ENCODE peak calls at places on chromosomes 1 and 21, in six cellular contexts. C is prostate gland, Q is Calu3, U is GM23338, F is HepG2, M is stomach. T is an unnamed sample.

GRCh38 chr1:4172659-4173599 is 272.9 kb upstream of the C1orf174 start:
- DNase-seq in F (peak), C (no peak), M (peak), Q (no peak), U (no peak), T (peak)

GRCh38 chr1:9280015-9280860 is 12.5 kb upstream of the SPSB1 start:
- DNase-seq in Q (no peak), C (no peak), U (peak), F (peak), M (peak), T (peak)

GRCh38 chr1:46342084-46342656 is 1.6 kb downstream of the NSUN4 start:
- DNase-seq in Q (no peak), F (no peak), M (no peak), C (no peak), U (peak), T (peak)

GRCh38 chr1:220786337-220787068 is at the start of gene MTARC1:
- DNase-seq in U (peak), F (peak), M (peak), Q (peak), C (peak), T (peak)

GRCh38 chr21:9839011-9839661 is 682.2 kb upstream of the TPTE start:
- DNase-seq in F (no peak), C (no peak), U (no peak), Q (no peak), M (no peak), T (peak)

GRCh38 chr1:156386134-156386901 is 17.3 kb downstream of the RHBG start:
- DNase-seq in C (no peak), U (no peak), F (no peak), Q (no peak), M (no peak), T (no peak)

GRCh38 chr1:198253668-198254067 is 96.9 kb downstream of the NEK7 start:
- DNase-seq in C (no peak), M (no peak), U (no peak), Q (peak), F (no peak), T (peak)

GRCh38 chr1:186875874-186876273 is 47.1 kb downstream of the PLA2G4A start:
- DNase-seq in M (no peak), F (no peak), Q (no peak), U (no peak), C (no peak), T (no peak)

GRCh38 chr1:37274491-37274890 is 199.9 kb upstream of the ZC3H12A start:
- DNase-seq in C (no peak), M (no peak), Q (no peak), F (no peak), U (peak), T (no peak)

GRCh38 chr1:67060811-67061218 is 6.9 kb upstream of the SLC35D1 start:
- DNase-seq in Q (peak), M (no peak), C (no peak), U (no peak), F (peak), T (no peak)

GRCh38 chr1:10675813-10676212 is 120.6 kb downstream of the CASZ1 start:
- DNase-seq in M (no peak), U (no peak), F (no peak), C (no peak), Q (no peak), T (no peak)

GRCh38 chr21:31780944-31781343 is 49.0 kb upstream of the SCAF4 start:
- DNase-seq in M (no peak), F (peak), Q (no peak), C (no peak), U (peak), T (no peak)
- TF ChIP-seq CTCF in M (no peak), F (peak), Q (no peak), C (no peak), U (peak), T (peak)

GRCh38 chr1:19029191-19030085 is 73.0 kb upstream of the IFFO2 start:
- DNase-seq in U (no peak), F (no peak), C (no peak), M (no peak), Q (peak), T (no peak)
- TF ChIP-seq CTCF in U (no peak), F (peak), C (no peak), M (no peak), Q (no peak), T (no peak)

DNA sequence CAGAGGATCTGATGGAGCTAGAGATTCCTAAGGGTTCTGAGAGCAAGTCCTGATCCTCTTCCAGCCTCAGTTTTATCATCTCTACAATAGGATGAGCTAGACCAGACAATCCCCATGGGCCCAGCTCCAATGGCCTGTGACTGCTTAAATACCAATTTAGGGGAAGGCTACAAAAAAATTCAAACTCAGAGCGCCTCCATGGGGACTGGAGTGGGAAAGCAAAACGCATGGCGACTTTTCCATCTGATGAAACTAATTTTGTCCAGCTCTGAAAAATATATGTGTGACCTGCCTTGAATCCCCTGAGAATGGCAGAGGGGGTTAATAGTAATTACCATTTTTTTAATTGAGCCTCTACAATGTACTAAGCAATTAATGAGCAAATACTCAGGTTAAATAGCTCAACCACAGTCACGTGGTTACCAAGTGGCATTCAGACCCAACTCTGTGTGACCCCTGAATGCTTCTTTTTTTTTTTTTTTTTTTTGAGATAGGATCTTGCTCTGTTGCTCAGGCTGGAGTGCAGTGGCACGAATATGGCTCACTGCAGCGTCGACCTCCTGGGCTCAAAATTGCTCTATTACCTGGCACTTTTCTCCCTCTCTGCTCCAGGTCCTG is 8.4 kb downstream of the EXTL1 start:
- DNase-seq in Q (no peak), C (no peak), F (no peak), U (peak), M (no peak), T (no peak)
- TF ChIP-seq CTCF in Q (no peak), C (no peak), F (peak), U (peak), M (no peak), T (no peak)

GRCh38 chr1:200838676-200839445 is 33.9 kb upstream of the GPR25 start:
- DNase-seq in M (no peak), C (no peak), U (no peak), Q (no peak), F (no peak), T (no peak)

GRCh38 chr1:200836213-200836612 is 36.6 kb upstream of the GPR25 start:
- DNase-seq in U (no peak), Q (no peak), F (no peak), M (no peak), C (no peak), T (no peak)

DNA sequence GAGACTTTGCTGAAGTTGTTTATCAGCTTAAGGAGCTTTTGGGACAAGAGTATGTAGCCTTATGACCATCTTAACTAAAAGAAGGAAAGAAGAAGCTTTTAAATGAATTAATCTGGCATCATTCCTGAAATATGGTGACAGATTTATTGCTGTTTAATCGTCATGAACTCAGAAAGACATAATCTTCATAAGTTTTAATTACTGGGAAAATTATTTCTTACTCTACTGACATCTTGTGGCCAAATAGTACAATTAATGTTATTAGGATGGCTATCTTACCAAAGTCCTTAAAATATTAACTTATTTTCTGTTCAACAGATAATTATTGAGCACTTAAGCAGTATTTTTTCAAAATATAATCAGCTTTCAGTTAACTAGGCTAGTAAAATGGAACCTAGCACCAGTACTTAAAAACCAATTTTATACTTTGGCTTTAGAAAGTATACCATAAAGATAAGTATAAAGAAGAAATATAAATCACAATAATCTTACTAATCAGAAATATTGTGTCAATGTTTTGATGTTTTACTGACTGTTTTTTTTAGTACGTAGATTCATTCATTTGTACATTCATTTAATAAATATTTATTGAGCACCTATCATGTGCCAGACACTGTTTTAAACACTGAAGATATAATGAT is 34.7 kb upstream of the GPR25 start:
- DNase-seq in F (no peak), U (no peak), Q (no peak), M (no peak), C (no peak), T (no peak)
- TF ChIP-seq CTCF in F (no peak), U (peak), Q (peak), M (no peak), C (no peak), T (peak)

GRCh38 chr1:191752342-191752741 is 405.9 kb upstream of the RGS18 start:
- DNase-seq in U (peak), F (no peak), C (no peak), Q (no peak), M (no peak), T (no peak)
- TF ChIP-seq CTCF in U (no peak), F (peak), C (no peak), Q (no peak), M (no peak), T (peak)